ENCODE peak calls at places on chromosomes 2 and 18, in five cellular contexts. G, O, J, X and H are unnamed samples.

GRCh38 chr2:98800330-98801064 is 69.6 kb upstream of the MGAT4A start:
- DNase-seq in G (no peak), O (peak), J (no peak), X (no peak), H (no peak)

GRCh38 chr2:170739048-170739447 is 23.9 kb downstream of the SP5 start:
- DNase-seq in G (peak), O (peak), J (peak), X (no peak), H (peak)

GRCh38 chr18:48124857-48125626 is 194.6 kb upstream of the SMAD2 start:
- DNase-seq in G (no peak), O (no peak), J (no peak), X (no peak), H (no peak)

GRCh38 chr2:167686691-167687090 is 560.7 kb downstream of the STK39 start:
- DNase-seq in G (no peak), O (no peak), J (no peak), X (no peak), H (no peak)

GRCh38 chr18:78785706-78786105 is 193.9 kb upstream of the SALL3 start:
- DNase-seq in G (no peak), O (no peak), J (no peak), X (no peak), H (no peak)

GRCh38 chr2:69082430-69082997 is 69.5 kb downstream of the ANTXR1 start:
- DNase-seq in G (peak), O (peak), J (peak), X (no peak), H (peak)

GRCh38 chr2:223846524-223846923 is 9.1 kb upstream of the AP1S3 start:
- DNase-seq in G (peak), O (no peak), J (no peak), X (no peak), H (no peak)

GRCh38 chr2:43010428-43011141 is 215.8 kb downstream of the ZFP36L2 start:
- DNase-seq in G (no peak), O (no peak), J (no peak), X (no peak), H (peak)

GRCh38 chr2:237408280-237408679 is 5.7 kb downstream of the COL6A3 start:
- DNase-seq in G (no peak), O (no peak), J (no peak), X (peak), H (no peak)

GRCh38 chr2:183519371-183520056 is 395.3 kb downstream of the NUP35 start:
- DNase-seq in G (no peak), O (no peak), J (no peak), X (no peak), H (no peak)

GRCh38 chr2:163345795-163346573 is 389.8 kb downstream of the FIGN start:
- DNase-seq in G (peak), O (peak), J (no peak), X (no peak), H (peak)

GRCh38 chr18:1751249-1751648 is 820.1 kb downstream of the METTL4 start:
- DNase-seq in G (no peak), O (no peak), J (no peak), X (no peak), H (peak)

GRCh38 chr18:26405190-26405781 is 143.1 kb downstream of the KCTD1 start:
- DNase-seq in G (peak), O (peak), J (no peak), X (no peak), H (peak)

GRCh38 chr2:148903294-148903693 is 28.3 kb downstream of the KIF5C start:
- DNase-seq in G (no peak), O (no peak), J (no peak), X (no peak), H (no peak)

GRCh38 chr2:44974064-44974715 is 32.7 kb downstream of the SIX3 start:
- DNase-seq in G (peak), O (peak), J (no peak), X (no peak), H (peak)

DNA sequence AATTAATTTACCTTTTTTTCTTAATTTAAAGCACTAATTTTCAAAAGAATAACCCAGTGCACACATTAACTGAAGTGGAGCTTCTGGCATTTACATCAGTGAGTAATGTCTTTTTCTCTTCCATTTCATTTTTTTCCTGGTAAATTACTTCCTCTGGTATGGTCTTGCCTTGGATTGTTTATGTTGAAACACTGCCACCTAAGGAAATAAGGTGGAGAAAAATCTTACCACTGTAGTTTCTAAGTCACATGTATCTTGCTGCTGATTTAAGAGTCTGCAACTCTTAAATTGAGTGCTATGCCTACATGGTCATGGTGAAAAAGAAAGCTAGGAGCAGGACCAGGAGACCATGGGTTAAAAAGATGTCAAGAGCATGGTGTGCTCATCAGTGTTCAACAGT is 51.0 kb downstream of the TTC27 start:
- DNase-seq in G (peak), O (no peak), J (no peak), X (no peak), H (peak)
- TF ChIP-seq CTCF in G (peak), O (no peak), J (no peak), X (no peak), H (no peak)

GRCh38 chr2:74864728-74865722 is 31.1 kb downstream of the HK2 start:
- DNase-seq in G (peak), O (no peak), J (no peak), X (peak), H (peak)
- TF ChIP-seq CTCF in G (peak), O (peak), J (no peak), X (no peak), H (no peak)

GRCh38 chr2:232876071-232876977 is 6.3 kb downstream of the SNORC start:
- DNase-seq in G (no peak), O (no peak), J (no peak), X (peak), H (no peak)
- TF ChIP-seq CTCF in G (peak), O (peak), J (no peak), X (peak), H (no peak)

DNA sequence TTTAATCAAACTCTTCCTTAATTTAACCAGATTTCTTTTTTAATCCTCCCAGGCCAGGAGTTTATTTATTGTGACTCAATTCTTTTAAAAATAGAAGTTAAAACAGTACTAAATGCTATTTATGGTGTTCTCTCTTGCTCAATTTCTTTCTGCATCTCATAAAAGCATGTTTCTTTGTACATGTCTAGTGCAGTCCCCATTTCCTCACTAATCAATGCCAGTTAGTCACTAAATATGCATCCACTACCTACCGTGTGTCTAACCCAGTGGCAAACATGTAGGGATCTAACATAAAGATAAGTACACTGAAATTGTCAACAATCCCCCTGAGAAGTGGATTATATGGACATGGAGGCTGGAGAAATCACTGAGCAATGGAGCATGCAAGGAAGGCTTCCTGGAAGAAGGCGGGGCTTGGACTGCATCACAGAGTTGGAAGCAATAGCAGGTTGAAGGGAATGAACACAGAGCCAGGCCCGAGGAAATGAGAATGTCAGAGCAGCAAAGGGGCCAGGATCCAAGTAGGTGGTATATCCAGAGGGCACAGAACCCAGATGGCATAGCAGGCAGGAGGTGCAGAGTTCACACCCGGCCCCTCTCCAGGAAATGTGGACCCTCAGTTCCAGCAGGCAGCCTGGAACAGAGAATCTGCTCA is 105.3 kb upstream of the FOSL2 start:
- DNase-seq in G (no peak), O (no peak), J (no peak), X (no peak), H (peak)
- TF ChIP-seq CTCF in G (no peak), O (no peak), J (no peak), X (no peak), H (no peak)

GRCh38 chr2:173749315-173749714 is 215.9 kb downstream of the SP3 start:
- DNase-seq in G (peak), O (peak), J (no peak), X (no peak), H (peak)
- TF ChIP-seq CTCF in G (peak), O (peak), J (peak), X (no peak), H (peak)

GRCh38 chr2:24616606-24617005 is 125.6 kb downstream of the NCOA1 start:
- DNase-seq in G (no peak), O (no peak), J (no peak), X (no peak), H (no peak)

GRCh38 chr2:24617431-24617830 is 126.4 kb downstream of the NCOA1 start:
- DNase-seq in G (no peak), O (no peak), J (no peak), X (no peak), H (no peak)

GRCh38 chr2:24611626-24612025 is 120.6 kb downstream of the NCOA1 start:
- DNase-seq in G (no peak), O (no peak), J (no peak), X (no peak), H (no peak)

DNA sequence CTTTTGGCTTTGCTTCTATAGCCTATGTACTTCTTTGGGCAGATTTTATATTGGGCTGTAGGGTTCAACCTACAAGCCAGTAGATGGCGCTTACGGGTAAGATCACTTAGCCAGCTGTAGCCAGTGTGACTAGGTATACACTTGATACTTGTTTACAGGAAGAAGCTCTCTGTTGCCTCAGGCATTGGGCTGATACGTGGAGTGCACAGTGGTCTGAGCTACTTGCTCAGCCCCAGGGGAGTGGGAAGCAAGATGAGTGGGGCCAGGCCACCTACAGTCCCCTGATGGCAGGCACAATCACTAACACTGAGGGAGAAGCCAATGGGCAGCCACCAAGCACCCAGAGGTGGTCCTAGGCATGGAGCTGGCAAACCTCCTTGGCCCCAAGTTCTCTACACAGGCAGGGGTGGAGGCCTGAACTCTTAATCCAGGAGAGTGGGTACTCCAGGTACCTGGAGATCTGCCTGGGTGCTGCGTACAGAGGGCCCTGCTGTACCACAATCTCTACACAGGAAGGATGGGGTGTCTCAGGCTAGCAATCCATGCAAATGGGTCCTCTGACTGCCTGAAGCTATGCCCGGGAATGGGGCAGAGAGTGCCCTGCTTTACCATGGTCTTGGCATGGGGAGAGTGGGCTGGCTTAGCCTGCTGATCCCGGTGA is 122.2 kb downstream of the NCOA1 start:
- DNase-seq in G (peak), O (peak), J (peak), X (peak), H (peak)
- TF ChIP-seq CTCF in G (peak), O (peak), J (peak), X (peak), H (no peak)

GRCh38 chr18:11828772-11829432 is 22.3 kb upstream of the CHMP1B start:
- DNase-seq in G (no peak), O (no peak), J (no peak), X (no peak), H (no peak)
- TF ChIP-seq CTCF in G (peak), O (no peak), J (no peak), X (no peak), H (no peak)

GRCh38 chr2:203097735-203098134 is 83.1 kb downstream of the NBEAL1 start:
- DNase-seq in G (peak), O (peak), J (no peak), X (no peak), H (peak)
- TF ChIP-seq CTCF in G (peak), O (peak), J (peak), X (peak), H (peak)

DNA sequence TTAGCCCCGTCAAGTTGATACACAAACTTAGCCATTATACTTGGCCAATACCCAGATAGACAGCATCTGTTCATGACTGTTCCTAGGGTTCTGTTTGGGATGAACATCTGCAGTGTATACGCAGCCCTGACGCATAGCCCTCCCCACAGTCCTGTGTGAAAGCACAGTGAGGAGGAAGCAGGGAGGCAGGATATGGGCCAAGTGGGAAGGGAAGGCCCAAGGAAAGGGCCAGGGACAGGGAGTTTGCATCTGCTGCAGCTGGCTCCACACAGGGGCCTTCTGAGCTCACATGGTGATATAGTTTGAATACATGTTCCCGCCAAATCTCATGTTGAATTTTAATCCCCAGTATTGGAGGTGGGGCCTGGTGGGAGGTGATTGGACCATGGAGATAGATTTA is 80.2 kb downstream of the CMPK2 start:
- DNase-seq in G (no peak), O (no peak), J (no peak), X (no peak), H (no peak)
- TF ChIP-seq CTCF in G (no peak), O (no peak), J (no peak), X (no peak), H (no peak)

GRCh38 chr2:147548453-147548852 is 296.4 kb upstream of the ACVR2A start:
- DNase-seq in G (no peak), O (no peak), J (no peak), X (no peak), H (no peak)
- TF ChIP-seq CTCF in G (no peak), O (no peak), J (no peak), X (no peak), H (no peak)